ENCODE peak calls at places on chromosomes 12 and 14, in eight cellular contexts. One of them, this sample, is unnamed.

GRCh38 chr14:45893127-45893526 is 640.1 kb upstream of the MIS18BP1 start:
- DNase-seq in stimulated activated CD4-positive, alpha-beta T cell treated with anti-CD3 and anti-CD28 coated beads, Interleukin-4, amount 100 ng/mL, for 48 hours: no peak
- DNase-seq in activated CD4-positive, alpha-beta T cell treated with anti-CD3 and anti-CD28 coated beads, Interleukin-2, amount 50 U/mL, for 4 hours: no peak
- DNase-seq in T-helper 17 cell: no peak
- DNase-seq in activated T-helper 1 cell treated with Interleukin-2 at 50 U/mL for 16 hours: no peak
- DNase-seq in ELF-1: no peak
- DNase-seq in cardiac fibroblast: no peak
- DNase-seq in NCI-H2107: no peak
- DNase-seq in this sample: no peak

GRCh38 chr14:60276347-60276746 is 27.3 kb downstream of the PPM1A start:
- DNase-seq in stimulated activated CD4-positive, alpha-beta T cell treated with anti-CD3 and anti-CD28 coated beads, Interleukin-4, amount 100 ng/mL, for 48 hours: no peak
- DNase-seq in activated CD4-positive, alpha-beta T cell treated with anti-CD3 and anti-CD28 coated beads, Interleukin-2, amount 50 U/mL, for 4 hours: no peak
- DNase-seq in T-helper 17 cell: no peak
- DNase-seq in activated T-helper 1 cell treated with Interleukin-2 at 50 U/mL for 16 hours: no peak
- DNase-seq in ELF-1: no peak
- DNase-seq in cardiac fibroblast: peak; percentile 7
- DNase-seq in NCI-H2107: no peak
- DNase-seq in this sample: no peak

GRCh38 chr12:124727244-124727673 is 136.4 kb downstream of the SCARB1 start:
- DNase-seq in stimulated activated CD4-positive, alpha-beta T cell treated with anti-CD3 and anti-CD28 coated beads, Interleukin-4, amount 100 ng/mL, for 48 hours: no peak
- DNase-seq in activated CD4-positive, alpha-beta T cell treated with anti-CD3 and anti-CD28 coated beads, Interleukin-2, amount 50 U/mL, for 4 hours: no peak
- DNase-seq in T-helper 17 cell: no peak
- DNase-seq in activated T-helper 1 cell treated with Interleukin-2 at 50 U/mL for 16 hours: no peak
- DNase-seq in ELF-1: peak; percentile 82
- DNase-seq in cardiac fibroblast: no peak
- DNase-seq in NCI-H2107: no peak
- DNase-seq in this sample: peak; percentile 92

GRCh38 chr14:33932526-33933292 is 18.2 kb downstream of the EGLN3 start:
- DNase-seq in stimulated activated CD4-positive, alpha-beta T cell treated with anti-CD3 and anti-CD28 coated beads, Interleukin-4, amount 100 ng/mL, for 48 hours: no peak
- DNase-seq in activated CD4-positive, alpha-beta T cell treated with anti-CD3 and anti-CD28 coated beads, Interleukin-2, amount 50 U/mL, for 4 hours: no peak
- DNase-seq in T-helper 17 cell: no peak
- DNase-seq in activated T-helper 1 cell treated with Interleukin-2 at 50 U/mL for 16 hours: no peak
- DNase-seq in ELF-1: no peak
- DNase-seq in cardiac fibroblast: peak; percentile 71
- DNase-seq in NCI-H2107: no peak
- DNase-seq in this sample: no peak

GRCh38 chr12:29582156-29582555 is 84.7 kb upstream of the OVCH1 start:
- DNase-seq in stimulated activated CD4-positive, alpha-beta T cell treated with anti-CD3 and anti-CD28 coated beads, Interleukin-4, amount 100 ng/mL, for 48 hours: no peak
- DNase-seq in activated CD4-positive, alpha-beta T cell treated with anti-CD3 and anti-CD28 coated beads, Interleukin-2, amount 50 U/mL, for 4 hours: no peak
- DNase-seq in T-helper 17 cell: no peak
- DNase-seq in activated T-helper 1 cell treated with Interleukin-2 at 50 U/mL for 16 hours: no peak
- DNase-seq in ELF-1: no peak
- DNase-seq in cardiac fibroblast: no peak
- DNase-seq in NCI-H2107: no peak
- DNase-seq in this sample: no peak

GRCh38 chr14:64736271-64737131 is 32.3 kb downstream of the PLEKHG3 start:
- DNase-seq in stimulated activated CD4-positive, alpha-beta T cell treated with anti-CD3 and anti-CD28 coated beads, Interleukin-4, amount 100 ng/mL, for 48 hours: no peak
- DNase-seq in activated CD4-positive, alpha-beta T cell treated with anti-CD3 and anti-CD28 coated beads, Interleukin-2, amount 50 U/mL, for 4 hours: no peak
- DNase-seq in T-helper 17 cell: no peak
- DNase-seq in activated T-helper 1 cell treated with Interleukin-2 at 50 U/mL for 16 hours: no peak
- DNase-seq in ELF-1: peak; percentile 42
- DNase-seq in cardiac fibroblast: no peak
- DNase-seq in NCI-H2107: peak; percentile 87
- DNase-seq in this sample: peak; percentile 64

GRCh38 chr14:68336165-68336564 is 456.7 kb downstream of the ZFP36L1 start:
- DNase-seq in stimulated activated CD4-positive, alpha-beta T cell treated with anti-CD3 and anti-CD28 coated beads, Interleukin-4, amount 100 ng/mL, for 48 hours: no peak
- DNase-seq in activated CD4-positive, alpha-beta T cell treated with anti-CD3 and anti-CD28 coated beads, Interleukin-2, amount 50 U/mL, for 4 hours: no peak
- DNase-seq in T-helper 17 cell: no peak
- DNase-seq in activated T-helper 1 cell treated with Interleukin-2 at 50 U/mL for 16 hours: no peak
- DNase-seq in ELF-1: no peak
- DNase-seq in cardiac fibroblast: no peak
- DNase-seq in NCI-H2107: no peak
- DNase-seq in this sample: no peak

GRCh38 chr12:131066207-131066885 is 112.6 kb downstream of the ADGRD1 start:
- DNase-seq in stimulated activated CD4-positive, alpha-beta T cell treated with anti-CD3 and anti-CD28 coated beads, Interleukin-4, amount 100 ng/mL, for 48 hours: no peak
- DNase-seq in activated CD4-positive, alpha-beta T cell treated with anti-CD3 and anti-CD28 coated beads, Interleukin-2, amount 50 U/mL, for 4 hours: no peak
- DNase-seq in T-helper 17 cell: no peak
- DNase-seq in activated T-helper 1 cell treated with Interleukin-2 at 50 U/mL for 16 hours: no peak
- DNase-seq in ELF-1: no peak
- DNase-seq in cardiac fibroblast: no peak
- DNase-seq in NCI-H2107: no peak
- DNase-seq in this sample: peak; percentile 64

GRCh38 chr12:115801826-115802225 is 475.7 kb downstream of the MED13L start:
- DNase-seq in stimulated activated CD4-positive, alpha-beta T cell treated with anti-CD3 and anti-CD28 coated beads, Interleukin-4, amount 100 ng/mL, for 48 hours: no peak
- DNase-seq in activated CD4-positive, alpha-beta T cell treated with anti-CD3 and anti-CD28 coated beads, Interleukin-2, amount 50 U/mL, for 4 hours: no peak
- DNase-seq in T-helper 17 cell: no peak
- DNase-seq in activated T-helper 1 cell treated with Interleukin-2 at 50 U/mL for 16 hours: no peak
- DNase-seq in ELF-1: no peak
- DNase-seq in cardiac fibroblast: no peak
- DNase-seq in NCI-H2107: no peak
- DNase-seq in this sample: no peak

GRCh38 chr14:104827173-104828055 is 26.5 kb downstream of the ZBTB42 start:
- DNase-seq in stimulated activated CD4-positive, alpha-beta T cell treated with anti-CD3 and anti-CD28 coated beads, Interleukin-4, amount 100 ng/mL, for 48 hours: peak; percentile 43
- DNase-seq in activated CD4-positive, alpha-beta T cell treated with anti-CD3 and anti-CD28 coated beads, Interleukin-2, amount 50 U/mL, for 4 hours: peak; percentile 41
- DNase-seq in T-helper 17 cell: peak; percentile 44
- DNase-seq in activated T-helper 1 cell treated with Interleukin-2 at 50 U/mL for 16 hours: peak; percentile 28
- DNase-seq in ELF-1: peak; percentile 90
- DNase-seq in cardiac fibroblast: peak; percentile 51
- DNase-seq in NCI-H2107: peak; percentile 53
- DNase-seq in this sample: peak; percentile 87

GRCh38 chr14:49250109-49250508 is 336.1 kb downstream of the RPS29 start:
- DNase-seq in stimulated activated CD4-positive, alpha-beta T cell treated with anti-CD3 and anti-CD28 coated beads, Interleukin-4, amount 100 ng/mL, for 48 hours: no peak
- DNase-seq in activated CD4-positive, alpha-beta T cell treated with anti-CD3 and anti-CD28 coated beads, Interleukin-2, amount 50 U/mL, for 4 hours: no peak
- DNase-seq in T-helper 17 cell: no peak
- DNase-seq in activated T-helper 1 cell treated with Interleukin-2 at 50 U/mL for 16 hours: no peak
- DNase-seq in ELF-1: no peak
- DNase-seq in cardiac fibroblast: peak; percentile 6
- DNase-seq in NCI-H2107: no peak
- DNase-seq in this sample: no peak

GRCh38 chr14:65243766-65244442 is 141.6 kb upstream of the MAX start:
- DNase-seq in stimulated activated CD4-positive, alpha-beta T cell treated with anti-CD3 and anti-CD28 coated beads, Interleukin-4, amount 100 ng/mL, for 48 hours: no peak
- DNase-seq in activated CD4-positive, alpha-beta T cell treated with anti-CD3 and anti-CD28 coated beads, Interleukin-2, amount 50 U/mL, for 4 hours: no peak
- DNase-seq in T-helper 17 cell: no peak
- DNase-seq in activated T-helper 1 cell treated with Interleukin-2 at 50 U/mL for 16 hours: no peak
- DNase-seq in ELF-1: no peak
- DNase-seq in cardiac fibroblast: no peak
- DNase-seq in NCI-H2107: no peak
- DNase-seq in this sample: no peak

GRCh38 chr12:99918003-99918402 is 66.7 kb downstream of the ANKS1B start:
- DNase-seq in stimulated activated CD4-positive, alpha-beta T cell treated with anti-CD3 and anti-CD28 coated beads, Interleukin-4, amount 100 ng/mL, for 48 hours: no peak
- DNase-seq in activated CD4-positive, alpha-beta T cell treated with anti-CD3 and anti-CD28 coated beads, Interleukin-2, amount 50 U/mL, for 4 hours: no peak
- DNase-seq in T-helper 17 cell: no peak
- DNase-seq in activated T-helper 1 cell treated with Interleukin-2 at 50 U/mL for 16 hours: no peak
- DNase-seq in ELF-1: no peak
- DNase-seq in cardiac fibroblast: peak; percentile 51
- DNase-seq in NCI-H2107: no peak
- DNase-seq in this sample: no peak

GRCh38 chr12:14771651-14772137 is 31.6 kb downstream of the WBP11 start:
- DNase-seq in stimulated activated CD4-positive, alpha-beta T cell treated with anti-CD3 and anti-CD28 coated beads, Interleukin-4, amount 100 ng/mL, for 48 hours: no peak
- DNase-seq in activated CD4-positive, alpha-beta T cell treated with anti-CD3 and anti-CD28 coated beads, Interleukin-2, amount 50 U/mL, for 4 hours: peak; percentile 29
- DNase-seq in T-helper 17 cell: peak; percentile 46
- DNase-seq in activated T-helper 1 cell treated with Interleukin-2 at 50 U/mL for 16 hours: no peak
- DNase-seq in ELF-1: peak; percentile 44
- DNase-seq in cardiac fibroblast: no peak
- DNase-seq in NCI-H2107: no peak
- DNase-seq in this sample: no peak

GRCh38 chr12:106682594-106683234 is 91.8 kb upstream of the RIC8B start:
- DNase-seq in stimulated activated CD4-positive, alpha-beta T cell treated with anti-CD3 and anti-CD28 coated beads, Interleukin-4, amount 100 ng/mL, for 48 hours: no peak
- DNase-seq in activated CD4-positive, alpha-beta T cell treated with anti-CD3 and anti-CD28 coated beads, Interleukin-2, amount 50 U/mL, for 4 hours: no peak
- DNase-seq in T-helper 17 cell: no peak
- DNase-seq in activated T-helper 1 cell treated with Interleukin-2 at 50 U/mL for 16 hours: no peak
- DNase-seq in ELF-1: no peak
- DNase-seq in cardiac fibroblast: peak; percentile 72
- DNase-seq in NCI-H2107: no peak
- DNase-seq in this sample: no peak

GRCh38 chr12:121538699-121539061 is 42.1 kb downstream of the KDM2B start:
- DNase-seq in stimulated activated CD4-positive, alpha-beta T cell treated with anti-CD3 and anti-CD28 coated beads, Interleukin-4, amount 100 ng/mL, for 48 hours: no peak
- DNase-seq in activated CD4-positive, alpha-beta T cell treated with anti-CD3 and anti-CD28 coated beads, Interleukin-2, amount 50 U/mL, for 4 hours: no peak
- DNase-seq in T-helper 17 cell: no peak
- DNase-seq in activated T-helper 1 cell treated with Interleukin-2 at 50 U/mL for 16 hours: no peak
- DNase-seq in ELF-1: peak; percentile 67
- DNase-seq in cardiac fibroblast: no peak
- DNase-seq in NCI-H2107: no peak
- DNase-seq in this sample: no peak

GRCh38 chr12:40058721-40059190 is 47.1 kb downstream of the SLC2A13 start:
- DNase-seq in stimulated activated CD4-positive, alpha-beta T cell treated with anti-CD3 and anti-CD28 coated beads, Interleukin-4, amount 100 ng/mL, for 48 hours: no peak
- DNase-seq in activated CD4-positive, alpha-beta T cell treated with anti-CD3 and anti-CD28 coated beads, Interleukin-2, amount 50 U/mL, for 4 hours: no peak
- DNase-seq in T-helper 17 cell: no peak
- DNase-seq in activated T-helper 1 cell treated with Interleukin-2 at 50 U/mL for 16 hours: no peak
- DNase-seq in ELF-1: no peak
- DNase-seq in cardiac fibroblast: no peak
- DNase-seq in NCI-H2107: no peak
- DNase-seq in this sample: no peak

GRCh38 chr12:57899010-57899662 is 42.2 kb upstream of the ATP23 start:
- DNase-seq in stimulated activated CD4-positive, alpha-beta T cell treated with anti-CD3 and anti-CD28 coated beads, Interleukin-4, amount 100 ng/mL, for 48 hours: peak; percentile 60
- DNase-seq in activated CD4-positive, alpha-beta T cell treated with anti-CD3 and anti-CD28 coated beads, Interleukin-2, amount 50 U/mL, for 4 hours: peak; percentile 71
- DNase-seq in T-helper 17 cell: peak; percentile 78
- DNase-seq in activated T-helper 1 cell treated with Interleukin-2 at 50 U/mL for 16 hours: peak; percentile 63
- DNase-seq in ELF-1: no peak
- DNase-seq in cardiac fibroblast: peak; percentile 63
- DNase-seq in NCI-H2107: no peak
- DNase-seq in this sample: peak; percentile 92

GRCh38 chr14:72906316-72906715 is 12.4 kb upstream of the DPF3 start:
- DNase-seq in stimulated activated CD4-positive, alpha-beta T cell treated with anti-CD3 and anti-CD28 coated beads, Interleukin-4, amount 100 ng/mL, for 48 hours: no peak
- DNase-seq in activated CD4-positive, alpha-beta T cell treated with anti-CD3 and anti-CD28 coated beads, Interleukin-2, amount 50 U/mL, for 4 hours: no peak
- DNase-seq in T-helper 17 cell: no peak
- DNase-seq in activated T-helper 1 cell treated with Interleukin-2 at 50 U/mL for 16 hours: no peak
- DNase-seq in ELF-1: no peak
- DNase-seq in cardiac fibroblast: peak; percentile 75
- DNase-seq in NCI-H2107: no peak
- DNase-seq in this sample: no peak

GRCh38 chr12:1419849-1420371 is 174.5 kb downstream of the FBXL14 start:
- DNase-seq in stimulated activated CD4-positive, alpha-beta T cell treated with anti-CD3 and anti-CD28 coated beads, Interleukin-4, amount 100 ng/mL, for 48 hours: no peak
- DNase-seq in activated CD4-positive, alpha-beta T cell treated with anti-CD3 and anti-CD28 coated beads, Interleukin-2, amount 50 U/mL, for 4 hours: no peak
- DNase-seq in T-helper 17 cell: no peak
- DNase-seq in activated T-helper 1 cell treated with Interleukin-2 at 50 U/mL for 16 hours: no peak
- DNase-seq in ELF-1: peak; percentile 73
- DNase-seq in cardiac fibroblast: no peak
- DNase-seq in NCI-H2107: no peak
- DNase-seq in this sample: no peak